ENCODE peak calls at places on chromosomes 2 and 18, in ten cellular contexts. P is stimulated activated CD8-positive, alpha-beta memory T cell treated with anti-CD3 and anti-CD28 coated beads, Interleukin-15, amount 100 ng/mL, for 48 hours; U is left colon; O is NCI-H1105 treated with DMSO at 0.1 percent for 48 hours; Q is naive B cell; D is fibroblast of the aortic adventitia; T is nephron progenitor cell; J is heart left ventricle; I is left cardiac atrium; A is HTR-8/SVneo. M is an unnamed sample.

GRCh38 chr2:120642646-120643045 is 93.0 kb upstream of the GLI2 start:
- DNase-seq in O (no peak), A (no peak), U (no peak), J (no peak), I (no peak), P (no peak), Q (no peak), T (no peak), D (no peak), M (no peak)

GRCh38 chr2:145807978-145808377 is 1288.1 kb upstream of the ZEB2 start:
- DNase-seq in J (no peak), T (no peak), D (peak), O (no peak), P (no peak), A (no peak), U (no peak), I (no peak), Q (no peak), M (no peak)

GRCh38 chr2:112529751-112530150 is 12.5 kb upstream of the POLR1B start:
- DNase-seq in A (no peak), P (no peak), J (no peak), I (no peak), U (no peak), Q (no peak), D (no peak), T (no peak), O (no peak), M (no peak)

GRCh38 chr2:200042102-200042735 is 86.8 kb downstream of the MAIP1 start:
- DNase-seq in T (no peak), U (no peak), J (no peak), I (no peak), Q (no peak), O (no peak), D (peak), P (no peak), A (peak), M (peak)

GRCh38 chr2:184554736-184555135 is 43.6 kb upstream of the ZNF804A start:
- DNase-seq in U (no peak), A (no peak), I (no peak), Q (no peak), T (no peak), D (no peak), O (no peak), P (no peak), J (no peak), M (no peak)

GRCh38 chr2:176085861-176086771 is 2.4 kb upstream of the EVX2 start:
- DNase-seq in A (peak), T (peak), P (no peak), J (no peak), Q (no peak), D (peak), I (no peak), O (no peak), U (no peak), M (peak)

GRCh38 chr2:99035920-99036319 is 99.9 kb upstream of the CRACDL start:
- DNase-seq in D (peak), J (no peak), T (no peak), Q (no peak), P (no peak), A (no peak), I (no peak), O (no peak), U (no peak), M (no peak)

GRCh38 chr2:54666131-54666637 is 57.3 kb upstream of the EML6 start:
- DNase-seq in I (peak), O (no peak), D (peak), T (no peak), A (peak), U (no peak), Q (no peak), J (peak), P (no peak), M (peak)

GRCh38 chr18:79381811-79382311 is 13.9 kb upstream of the NFATC1 start:
- DNase-seq in I (no peak), Q (no peak), T (no peak), O (no peak), U (no peak), D (no peak), P (no peak), J (no peak), A (no peak), M (no peak)

GRCh38 chr2:1738646-1739302 is 5.5 kb downstream of the PXDN start:
- DNase-seq in U (no peak), A (no peak), Q (no peak), I (peak), D (no peak), P (no peak), O (no peak), T (no peak), J (no peak), M (no peak)

GRCh38 chr2:232043966-232044365 is 82.5 kb downstream of the DIS3L2 start:
- DNase-seq in J (no peak), Q (no peak), O (no peak), T (no peak), P (no peak), A (no peak), U (no peak), D (no peak), I (no peak), M (no peak)

GRCh38 chr18:76450912-76451421 is 44.1 kb downstream of the ZNF516 start:
- DNase-seq in I (peak), P (no peak), D (peak), Q (no peak), U (peak), A (peak), O (no peak), J (peak), T (peak), M (peak)

GRCh38 chr2:241268716-241269445 is 46.6 kb downstream of the HDLBP start:
- DNase-seq in I (no peak), J (no peak), U (no peak), O (no peak), Q (no peak), A (peak), T (no peak), D (peak), P (no peak), M (no peak)

GRCh38 chr2:15158532-15158931 is 402.6 kb downstream of the NBAS start:
- DNase-seq in P (no peak), I (no peak), D (no peak), T (no peak), O (no peak), J (no peak), Q (no peak), A (no peak), U (no peak), M (no peak)